ENCODE peak calls at places on chromosomes 12 and 14, in six cellular contexts. One of them, this sample, is unnamed.

GRCh38 chr12:64672925-64673409 is 62.7 kb downstream of the RASSF3 start:
- DNase-seq in upper lobe of left lung: no peak
- DNase-seq in WERI-Rb-1: no peak
- DNase-seq in upper lobe of right lung: no peak
- DNase-seq in A673: peak; percentile 93
- DNase-seq in heart left ventricle: peak; percentile 74
- DNase-seq in this sample: no peak

GRCh38 chr12:15152864-15153263 is 68.4 kb downstream of the RERG start:
- DNase-seq in upper lobe of left lung: no peak
- DNase-seq in A673: peak; percentile 22
- DNase-seq in heart left ventricle: no peak
- DNase-seq in WERI-Rb-1: no peak
- DNase-seq in upper lobe of right lung: no peak
- DNase-seq in this sample: no peak

GRCh38 chr12:45322810-45323209 is 106.9 kb downstream of the ANO6 start:
- DNase-seq in A673: no peak
- DNase-seq in upper lobe of right lung: no peak
- DNase-seq in upper lobe of left lung: no peak
- DNase-seq in heart left ventricle: no peak
- DNase-seq in WERI-Rb-1: no peak
- DNase-seq in this sample: no peak

GRCh38 chr12:39386335-39386734 is 56.6 kb downstream of the KIF21A start:
- DNase-seq in WERI-Rb-1: no peak
- DNase-seq in upper lobe of right lung: no peak
- DNase-seq in upper lobe of left lung: no peak
- DNase-seq in heart left ventricle: no peak
- DNase-seq in A673: no peak
- DNase-seq in this sample: no peak

GRCh38 chr12:1588574-1588944 is 5.8 kb downstream of the FBXL14 start:
- DNase-seq in upper lobe of right lung: no peak
- DNase-seq in A673: no peak
- DNase-seq in heart left ventricle: no peak
- DNase-seq in upper lobe of left lung: no peak
- DNase-seq in WERI-Rb-1: no peak
- DNase-seq in this sample: no peak

GRCh38 chr14:70907172-70907995 is at the start of gene PCNX1:
- DNase-seq in upper lobe of right lung: peak; percentile 95
- DNase-seq in WERI-Rb-1: peak; percentile 87
- DNase-seq in upper lobe of left lung: peak; percentile 98
- DNase-seq in heart left ventricle: peak; percentile 93
- DNase-seq in A673: peak; percentile 92
- DNase-seq in this sample: peak; percentile 84

GRCh38 chr12:12474931-12475485 is 87.7 kb downstream of the DUSP16 start:
- DNase-seq in A673: no peak
- DNase-seq in heart left ventricle: no peak
- DNase-seq in upper lobe of left lung: no peak
- DNase-seq in WERI-Rb-1: no peak
- DNase-seq in upper lobe of right lung: no peak
- DNase-seq in this sample: peak; percentile 23

GRCh38 chr14:91225025-91225424 is 19.5 kb downstream of the GPR68 start:
- DNase-seq in heart left ventricle: no peak
- DNase-seq in upper lobe of left lung: no peak
- DNase-seq in upper lobe of right lung: no peak
- DNase-seq in WERI-Rb-1: no peak
- DNase-seq in A673: no peak
- DNase-seq in this sample: no peak

GRCh38 chr12:100401660-100402059 is 44.8 kb downstream of the SLC17A8 start:
- DNase-seq in heart left ventricle: no peak
- DNase-seq in A673: no peak
- DNase-seq in WERI-Rb-1: no peak
- DNase-seq in upper lobe of left lung: no peak
- DNase-seq in upper lobe of right lung: no peak
- DNase-seq in this sample: no peak

GRCh38 chr14:61438860-61439765 is 117.7 kb downstream of the PRKCH start:
- DNase-seq in heart left ventricle: peak; percentile 40
- DNase-seq in WERI-Rb-1: no peak
- DNase-seq in upper lobe of right lung: peak; percentile 78
- DNase-seq in A673: peak; percentile 87
- DNase-seq in upper lobe of left lung: no peak
- DNase-seq in this sample: peak; percentile 24

GRCh38 chr12:107732365-107732764 is 28.6 kb downstream of the PRDM4 start:
- DNase-seq in WERI-Rb-1: no peak
- DNase-seq in upper lobe of left lung: no peak
- DNase-seq in heart left ventricle: no peak
- DNase-seq in A673: no peak
- DNase-seq in upper lobe of right lung: no peak
- DNase-seq in this sample: no peak

GRCh38 chr12:79251356-79251755 is 386.8 kb downstream of the SYT1 start:
- DNase-seq in upper lobe of right lung: no peak
- DNase-seq in upper lobe of left lung: no peak
- DNase-seq in heart left ventricle: no peak
- DNase-seq in WERI-Rb-1: no peak
- DNase-seq in A673: no peak
- DNase-seq in this sample: no peak

GRCh38 chr14:52266782-52267181 is 716 bp upstream of the PTGDR start:
- DNase-seq in heart left ventricle: no peak
- DNase-seq in upper lobe of left lung: no peak
- DNase-seq in upper lobe of right lung: no peak
- DNase-seq in A673: no peak
- DNase-seq in WERI-Rb-1: no peak
- DNase-seq in this sample: no peak

GRCh38 chr14:52268191-52269061 is 928 bp downstream of the PTGDR start:
- DNase-seq in upper lobe of right lung: no peak
- DNase-seq in heart left ventricle: peak; percentile 28
- DNase-seq in A673: no peak
- DNase-seq in WERI-Rb-1: no peak
- DNase-seq in upper lobe of left lung: peak; percentile 85
- DNase-seq in this sample: no peak

GRCh38 chr14:52265248-52265647 is 2.2 kb upstream of the PTGDR start:
- DNase-seq in WERI-Rb-1: no peak
- DNase-seq in upper lobe of right lung: no peak
- DNase-seq in upper lobe of left lung: no peak
- DNase-seq in A673: no peak
- DNase-seq in heart left ventricle: no peak
- DNase-seq in this sample: no peak

GRCh38 chr14:52267501-52268190 is at the start of gene PTGDR:
- DNase-seq in WERI-Rb-1: no peak
- DNase-seq in upper lobe of right lung: peak; percentile 64
- DNase-seq in upper lobe of left lung: peak; percentile 85
- DNase-seq in A673: no peak
- DNase-seq in heart left ventricle: peak; percentile 47
- DNase-seq in this sample: no peak

GRCh38 chr14:52266179-52266578 is 1.3 kb upstream of the PTGDR start:
- DNase-seq in upper lobe of right lung: no peak
- DNase-seq in A673: no peak
- DNase-seq in upper lobe of left lung: no peak
- DNase-seq in heart left ventricle: peak; percentile 53
- DNase-seq in WERI-Rb-1: no peak
- DNase-seq in this sample: no peak
- H3K9me3 ChIP-seq in upper lobe of right lung: no peaks in the 10 kb centered on the region
- H3K9me3 ChIP-seq in A673: no peaks in the 10 kb centered on the region
- H3K9me3 ChIP-seq in upper lobe of left lung: no peaks in the 10 kb centered on the region
- H3K9me3 ChIP-seq in heart left ventricle: no peaks in the 10 kb centered on the region
- H3K9me3 ChIP-seq in WERI-Rb-1: peaks cover 8% of the 10 kb centered on the region
- H3K9me3 ChIP-seq in this sample: no peaks in the 10 kb centered on the region

GRCh38 chr12:132948146-132949066 is 7.7 kb downstream of the ZNF605 start:
- DNase-seq in heart left ventricle: no peak
- DNase-seq in upper lobe of left lung: no peak
- DNase-seq in A673: no peak
- DNase-seq in WERI-Rb-1: no peak
- DNase-seq in upper lobe of right lung: no peak
- DNase-seq in this sample: no peak

GRCh38 chr12:132949936-132950837 is 5.9 kb downstream of the ZNF605 start:
- DNase-seq in heart left ventricle: no peak
- DNase-seq in upper lobe of left lung: no peak
- DNase-seq in A673: no peak
- DNase-seq in WERI-Rb-1: no peak
- DNase-seq in upper lobe of right lung: no peak
- DNase-seq in this sample: no peak

GRCh38 chr12:132945806-132946506 is 10.2 kb downstream of the ZNF605 start:
- DNase-seq in heart left ventricle: no peak
- DNase-seq in upper lobe of right lung: no peak
- DNase-seq in WERI-Rb-1: no peak
- DNase-seq in upper lobe of left lung: no peak
- DNase-seq in A673: no peak
- DNase-seq in this sample: no peak

GRCh38 chr12:132942611-132943010 is 13.5 kb downstream of the ZNF605 start:
- DNase-seq in WERI-Rb-1: no peak
- DNase-seq in A673: no peak
- DNase-seq in upper lobe of right lung: no peak
- DNase-seq in upper lobe of left lung: no peak
- DNase-seq in heart left ventricle: no peak
- DNase-seq in this sample: no peak

DNA sequence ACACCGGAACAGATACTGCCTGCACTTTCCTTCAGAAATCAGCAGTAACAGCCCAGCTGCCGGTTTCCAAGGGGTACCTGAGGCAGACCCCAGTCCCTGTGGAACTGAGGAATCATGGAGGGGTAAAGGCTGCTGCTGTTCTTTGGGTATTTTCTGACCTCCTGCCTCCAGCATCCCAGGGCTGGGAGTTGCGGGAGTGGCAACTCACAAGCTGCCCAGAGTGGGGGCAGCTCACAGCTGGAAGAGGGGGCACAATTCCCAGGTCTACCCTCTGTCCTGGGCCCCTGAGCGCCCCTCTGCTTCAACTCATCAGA is 9.6 kb downstream of the ZNF605 start:
- DNase-seq in WERI-Rb-1: no peak
- DNase-seq in upper lobe of left lung: no peak
- DNase-seq in heart left ventricle: no peak
- DNase-seq in A673: no peak
- DNase-seq in upper lobe of right lung: no peak
- DNase-seq in this sample: no peak
- H3K9me3 ChIP-seq in WERI-Rb-1: peaks cover 28% of the 10 kb centered on the region
- H3K9me3 ChIP-seq in upper lobe of left lung: peaks cover 40% of the 10 kb centered on the region
- H3K9me3 ChIP-seq in heart left ventricle: peaks cover 90% of the 10 kb centered on the region
- H3K9me3 ChIP-seq in A673: peaks cover 35% of the 10 kb centered on the region
- H3K9me3 ChIP-seq in upper lobe of right lung: peaks cover 64% of the 10 kb centered on the region
- H3K9me3 ChIP-seq in this sample: peaks cover 5% of the 10 kb centered on the region

DNA sequence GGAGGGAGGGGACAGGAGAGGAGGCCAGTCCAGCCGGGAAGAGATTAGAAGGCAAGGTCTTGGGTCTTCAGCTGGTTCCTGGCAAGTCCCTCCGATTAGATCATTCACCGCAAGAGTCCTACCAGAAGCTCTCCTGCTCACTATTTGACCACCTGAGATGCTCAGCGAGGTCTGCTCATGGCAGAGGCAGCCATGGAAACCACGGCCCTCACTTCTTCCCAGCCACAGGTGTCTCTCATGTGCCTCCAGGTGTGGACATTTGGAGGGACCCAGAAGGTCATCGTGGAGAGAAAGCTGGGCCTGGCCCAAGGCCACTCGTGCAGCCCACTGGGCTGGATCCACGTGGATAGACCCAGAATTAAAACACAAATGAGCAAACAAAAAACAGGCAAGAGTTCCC is 99.5 kb downstream of the DICER1 start:
- DNase-seq in A673: no peak
- DNase-seq in WERI-Rb-1: no peak
- DNase-seq in upper lobe of left lung: no peak
- DNase-seq in heart left ventricle: no peak
- DNase-seq in upper lobe of right lung: peak; percentile 28
- DNase-seq in this sample: no peak
- H3K9me3 ChIP-seq in A673: no peaks in the 10 kb centered on the region
- H3K9me3 ChIP-seq in WERI-Rb-1: no peaks in the 10 kb centered on the region
- H3K9me3 ChIP-seq in upper lobe of left lung: no peaks in the 10 kb centered on the region
- H3K9me3 ChIP-seq in heart left ventricle: no peaks in the 10 kb centered on the region
- H3K9me3 ChIP-seq in upper lobe of right lung: no peaks in the 10 kb centered on the region
- H3K9me3 ChIP-seq in this sample: no peaks in the 10 kb centered on the region

DNA sequence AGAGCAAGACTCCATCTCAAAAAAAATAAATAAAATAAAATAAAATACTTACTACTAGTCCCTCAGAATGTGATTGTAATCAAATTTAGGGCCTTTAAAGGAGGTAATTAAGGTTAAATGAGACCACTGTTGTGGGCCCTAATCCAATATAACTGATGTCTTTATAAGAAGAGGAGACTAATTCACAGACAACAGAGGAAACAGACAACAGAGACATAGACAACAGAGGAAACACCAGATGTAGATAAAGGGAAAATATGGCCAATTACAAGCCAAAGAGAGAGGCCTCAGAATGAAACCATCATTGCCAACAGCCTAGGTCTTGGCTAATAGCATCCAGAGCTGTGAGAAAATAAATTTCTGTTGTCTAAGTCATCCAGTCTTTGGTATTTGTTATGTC is 669.0 kb upstream of the FOXG1 start:
- DNase-seq in upper lobe of left lung: no peak
- DNase-seq in WERI-Rb-1: no peak
- DNase-seq in A673: no peak
- DNase-seq in heart left ventricle: no peak
- DNase-seq in upper lobe of right lung: no peak
- DNase-seq in this sample: no peak
- H3K9me3 ChIP-seq in upper lobe of left lung: no peaks in the 10 kb centered on the region
- H3K9me3 ChIP-seq in WERI-Rb-1: no peaks in the 10 kb centered on the region
- H3K9me3 ChIP-seq in A673: peaks cover 21% of the 10 kb centered on the region
- H3K9me3 ChIP-seq in heart left ventricle: no peaks in the 10 kb centered on the region
- H3K9me3 ChIP-seq in upper lobe of right lung: no peaks in the 10 kb centered on the region
- H3K9me3 ChIP-seq in this sample: no peaks in the 10 kb centered on the region

DNA sequence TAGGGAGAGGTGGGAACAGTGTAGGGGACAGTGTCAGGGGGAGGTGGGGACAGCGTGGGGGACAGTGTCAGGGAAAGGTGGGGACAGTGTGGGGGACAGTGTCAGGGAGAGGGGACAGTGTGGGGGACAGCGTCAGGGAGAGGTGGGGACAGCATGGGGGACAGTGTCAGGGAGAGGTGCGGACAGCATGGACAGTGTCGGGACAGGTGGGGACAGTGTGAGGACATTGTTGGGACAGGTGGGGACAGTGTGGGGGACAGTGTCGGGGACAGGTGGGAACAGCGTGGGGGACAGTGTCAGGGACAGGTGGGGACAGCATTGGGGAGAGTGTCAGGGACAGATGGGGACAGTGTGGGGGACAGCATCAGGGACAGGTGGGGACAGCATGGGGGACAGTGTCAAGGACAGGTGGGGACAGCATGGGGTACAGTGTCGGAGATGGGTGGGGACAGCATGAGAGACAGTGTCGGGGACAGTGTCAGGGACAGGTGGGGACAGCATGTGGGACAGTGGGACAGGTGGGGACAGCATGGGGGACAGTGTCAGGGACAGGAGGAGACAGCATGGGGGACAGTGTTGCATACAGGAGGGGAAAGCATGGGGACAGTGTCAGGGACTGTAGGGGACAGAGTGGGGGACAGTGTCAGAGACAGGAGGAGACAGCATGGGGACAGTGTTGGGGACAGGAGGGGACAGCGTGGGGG is 139.0 kb downstream of the TMEM121 start:
- DNase-seq in upper lobe of left lung: no peak
- DNase-seq in A673: no peak
- DNase-seq in heart left ventricle: no peak
- DNase-seq in WERI-Rb-1: no peak
- DNase-seq in upper lobe of right lung: no peak
- DNase-seq in this sample: no peak
- H3K9me3 ChIP-seq in upper lobe of left lung: no peaks in the 10 kb centered on the region
- H3K9me3 ChIP-seq in A673: no peaks in the 10 kb centered on the region
- H3K9me3 ChIP-seq in heart left ventricle: no peaks in the 10 kb centered on the region
- H3K9me3 ChIP-seq in WERI-Rb-1: peaks cover under 1% of the 10 kb centered on the region
- H3K9me3 ChIP-seq in upper lobe of right lung: no peaks in the 10 kb centered on the region
- H3K9me3 ChIP-seq in this sample: no peaks in the 10 kb centered on the region

DNA sequence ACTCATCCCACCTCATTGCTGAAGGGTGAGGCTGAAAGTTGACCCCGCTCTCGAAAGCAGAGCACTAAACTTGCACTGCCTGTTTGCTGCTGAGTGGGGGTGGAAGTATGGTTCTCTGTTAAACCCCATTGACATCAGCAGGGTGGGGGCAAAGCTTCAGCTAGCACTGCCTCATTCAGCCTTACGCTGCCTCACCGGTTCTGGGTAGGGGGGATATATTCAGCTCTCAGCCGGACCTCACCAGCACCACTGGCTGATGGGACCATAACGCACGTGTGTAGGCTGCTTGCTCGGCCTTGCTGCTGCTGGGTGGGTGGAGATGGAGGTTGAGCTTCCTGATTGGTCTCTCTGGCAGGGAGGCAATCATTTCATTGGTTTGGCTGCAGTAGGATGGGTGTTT is 265.7 kb upstream of the RTL1 start:
- DNase-seq in upper lobe of left lung: no peak
- DNase-seq in upper lobe of right lung: peak; percentile 40
- DNase-seq in heart left ventricle: no peak
- DNase-seq in WERI-Rb-1: no peak
- DNase-seq in A673: no peak
- DNase-seq in this sample: no peak
- H3K9me3 ChIP-seq in upper lobe of left lung: no peaks in the 10 kb centered on the region
- H3K9me3 ChIP-seq in upper lobe of right lung: no peaks in the 10 kb centered on the region
- H3K9me3 ChIP-seq in heart left ventricle: peaks cover 35% of the 10 kb centered on the region
- H3K9me3 ChIP-seq in WERI-Rb-1: no peaks in the 10 kb centered on the region
- H3K9me3 ChIP-seq in A673: peaks cover 9% of the 10 kb centered on the region
- H3K9me3 ChIP-seq in this sample: no peaks in the 10 kb centered on the region